ENCODE peak calls at places on chromosomes 2 and 18, in eight cellular contexts. One of them, this sample, is unnamed. For H3K4me1, the result is how much of the 10 kb centered on the place peaks cover.

GRCh38 chr2:85785871-85786270 is 32.1 kb downstream of the ATOH8 start:
- DNase-seq in ascending aorta: no peak
- DNase-seq in lower lobe of right lung: no peak
- DNase-seq in SK-N-SH: no peak
- DNase-seq in cardiac muscle cell: no peak
- DNase-seq in sigmoid colon: peak
- DNase-seq in pancreas: no peak
- DNase-seq in CD4-positive, alpha-beta memory T cell: no peak
- DNase-seq in this sample: no peak

GRCh38 chr2:43070039-43070438 is 156.4 kb downstream of the ZFP36L2 start:
- DNase-seq in ascending aorta: no peak
- DNase-seq in pancreas: no peak
- DNase-seq in cardiac muscle cell: no peak
- DNase-seq in SK-N-SH: peak
- DNase-seq in lower lobe of right lung: no peak
- DNase-seq in sigmoid colon: no peak
- DNase-seq in CD4-positive, alpha-beta memory T cell: no peak
- DNase-seq in this sample: no peak

GRCh38 chr18:10290244-10291240 is 163.9 kb upstream of the APCDD1 start:
- DNase-seq in ascending aorta: no peak
- DNase-seq in cardiac muscle cell: no peak
- DNase-seq in SK-N-SH: no peak
- DNase-seq in sigmoid colon: no peak
- DNase-seq in pancreas: no peak
- DNase-seq in lower lobe of right lung: no peak
- DNase-seq in CD4-positive, alpha-beta memory T cell: no peak
- DNase-seq in this sample: no peak

GRCh38 chr2:225270861-225271260 is 128.6 kb upstream of the NYAP2 start:
- DNase-seq in pancreas: no peak
- DNase-seq in sigmoid colon: no peak
- DNase-seq in ascending aorta: no peak
- DNase-seq in cardiac muscle cell: peak
- DNase-seq in CD4-positive, alpha-beta memory T cell: no peak
- DNase-seq in lower lobe of right lung: no peak
- DNase-seq in SK-N-SH: peak
- DNase-seq in this sample: peak

GRCh38 chr2:72809095-72809494 is 16.7 kb downstream of the EXOC6B start:
- DNase-seq in SK-N-SH: no peak
- DNase-seq in cardiac muscle cell: no peak
- DNase-seq in sigmoid colon: no peak
- DNase-seq in lower lobe of right lung: no peak
- DNase-seq in CD4-positive, alpha-beta memory T cell: no peak
- DNase-seq in pancreas: no peak
- DNase-seq in ascending aorta: no peak
- DNase-seq in this sample: no peak

GRCh38 chr18:42706029-42706608 is 409.4 kb downstream of the RIT2 start:
- DNase-seq in ascending aorta: no peak
- DNase-seq in sigmoid colon: no peak
- DNase-seq in cardiac muscle cell: no peak
- DNase-seq in SK-N-SH: no peak
- DNase-seq in CD4-positive, alpha-beta memory T cell: no peak
- DNase-seq in lower lobe of right lung: no peak
- DNase-seq in pancreas: no peak
- DNase-seq in this sample: no peak

GRCh38 chr18:4134691-4135090 is 320.4 kb downstream of the DLGAP1 start:
- DNase-seq in cardiac muscle cell: no peak
- DNase-seq in CD4-positive, alpha-beta memory T cell: no peak
- DNase-seq in lower lobe of right lung: no peak
- DNase-seq in sigmoid colon: no peak
- DNase-seq in ascending aorta: no peak
- DNase-seq in SK-N-SH: no peak
- DNase-seq in pancreas: no peak
- DNase-seq in this sample: no peak

GRCh38 chr2:220569380-220569779 is 942.0 kb downstream of the SLC4A3 start:
- DNase-seq in sigmoid colon: no peak
- DNase-seq in cardiac muscle cell: no peak
- DNase-seq in ascending aorta: no peak
- DNase-seq in pancreas: no peak
- DNase-seq in SK-N-SH: no peak
- DNase-seq in CD4-positive, alpha-beta memory T cell: no peak
- DNase-seq in lower lobe of right lung: no peak
- DNase-seq in this sample: no peak

GRCh38 chr2:45013229-45014015 is 4.2 kb upstream of the SIX2 start:
- DNase-seq in pancreas: peak
- DNase-seq in ascending aorta: no peak
- DNase-seq in cardiac muscle cell: peak
- DNase-seq in lower lobe of right lung: no peak
- DNase-seq in CD4-positive, alpha-beta memory T cell: no peak
- DNase-seq in sigmoid colon: no peak
- DNase-seq in SK-N-SH: peak
- DNase-seq in this sample: no peak

GRCh38 chr18:11119962-11120361 is 29.4 kb downstream of the PIEZO2 start:
- DNase-seq in pancreas: no peak
- DNase-seq in CD4-positive, alpha-beta memory T cell: no peak
- DNase-seq in sigmoid colon: no peak
- DNase-seq in lower lobe of right lung: no peak
- DNase-seq in cardiac muscle cell: no peak
- DNase-seq in ascending aorta: no peak
- DNase-seq in SK-N-SH: no peak
- DNase-seq in this sample: no peak

GRCh38 chr18:12679183-12679786 is 21.4 kb upstream of the SPIRE1 start:
- DNase-seq in CD4-positive, alpha-beta memory T cell: no peak
- DNase-seq in SK-N-SH: no peak
- DNase-seq in sigmoid colon: peak
- DNase-seq in ascending aorta: peak
- DNase-seq in lower lobe of right lung: peak
- DNase-seq in pancreas: no peak
- DNase-seq in cardiac muscle cell: peak
- DNase-seq in this sample: no peak

GRCh38 chr2:71609958-71610357 is 156.6 kb downstream of the DYSF start:
- DNase-seq in SK-N-SH: peak
- DNase-seq in ascending aorta: no peak
- DNase-seq in lower lobe of right lung: no peak
- DNase-seq in cardiac muscle cell: no peak
- DNase-seq in pancreas: no peak
- DNase-seq in CD4-positive, alpha-beta memory T cell: no peak
- DNase-seq in sigmoid colon: peak
- DNase-seq in this sample: no peak

GRCh38 chr2:161745866-161746614 is 121.8 kb downstream of the SLC4A10 start:
- DNase-seq in sigmoid colon: no peak
- DNase-seq in pancreas: no peak
- DNase-seq in CD4-positive, alpha-beta memory T cell: no peak
- DNase-seq in SK-N-SH: no peak
- DNase-seq in lower lobe of right lung: no peak
- DNase-seq in ascending aorta: no peak
- DNase-seq in cardiac muscle cell: no peak
- DNase-seq in this sample: no peak

GRCh38 chr18:80050797-80051196 is 16.6 kb downstream of the RBFA start:
- DNase-seq in sigmoid colon: no peak
- DNase-seq in cardiac muscle cell: no peak
- DNase-seq in lower lobe of right lung: no peak
- DNase-seq in CD4-positive, alpha-beta memory T cell: no peak
- DNase-seq in ascending aorta: no peak
- DNase-seq in SK-N-SH: no peak
- DNase-seq in pancreas: no peak
- DNase-seq in this sample: no peak

GRCh38 chr2:18156421-18156820 is 278.0 kb downstream of the KCNS3 start:
- DNase-seq in lower lobe of right lung: no peak
- DNase-seq in SK-N-SH: no peak
- DNase-seq in pancreas: no peak
- DNase-seq in sigmoid colon: no peak
- DNase-seq in ascending aorta: no peak
- DNase-seq in CD4-positive, alpha-beta memory T cell: no peak
- DNase-seq in cardiac muscle cell: no peak
- DNase-seq in this sample: no peak

GRCh38 chr2:111923271-111923670 is 24.9 kb downstream of the MERTK start:
- DNase-seq in lower lobe of right lung: no peak
- DNase-seq in cardiac muscle cell: no peak
- DNase-seq in sigmoid colon: no peak
- DNase-seq in pancreas: no peak
- DNase-seq in ascending aorta: no peak
- DNase-seq in CD4-positive, alpha-beta memory T cell: no peak
- DNase-seq in SK-N-SH: no peak
- DNase-seq in this sample: no peak

GRCh38 chr2:157059036-157059435 is 198.5 kb upstream of the GALNT5 start:
- DNase-seq in pancreas: no peak
- DNase-seq in cardiac muscle cell: no peak
- DNase-seq in sigmoid colon: no peak
- DNase-seq in SK-N-SH: no peak
- DNase-seq in ascending aorta: no peak
- DNase-seq in lower lobe of right lung: no peak
- DNase-seq in CD4-positive, alpha-beta memory T cell: no peak
- DNase-seq in this sample: no peak

GRCh38 chr2:157058161-157058560 is 199.3 kb upstream of the GALNT5 start:
- DNase-seq in CD4-positive, alpha-beta memory T cell: no peak
- DNase-seq in pancreas: no peak
- DNase-seq in ascending aorta: no peak
- DNase-seq in lower lobe of right lung: no peak
- DNase-seq in sigmoid colon: no peak
- DNase-seq in SK-N-SH: no peak
- DNase-seq in cardiac muscle cell: no peak
- DNase-seq in this sample: no peak

GRCh38 chr2:157053876-157054275 is 203.6 kb upstream of the GALNT5 start:
- DNase-seq in ascending aorta: no peak
- DNase-seq in sigmoid colon: no peak
- DNase-seq in lower lobe of right lung: no peak
- DNase-seq in cardiac muscle cell: no peak
- DNase-seq in pancreas: no peak
- DNase-seq in SK-N-SH: no peak
- DNase-seq in CD4-positive, alpha-beta memory T cell: no peak
- DNase-seq in this sample: no peak

GRCh38 chr2:157055660-157056199 is 201.8 kb upstream of the GALNT5 start:
- DNase-seq in pancreas: no peak
- DNase-seq in sigmoid colon: no peak
- DNase-seq in lower lobe of right lung: no peak
- DNase-seq in cardiac muscle cell: peak
- DNase-seq in SK-N-SH: no peak
- DNase-seq in CD4-positive, alpha-beta memory T cell: no peak
- DNase-seq in ascending aorta: no peak
- DNase-seq in this sample: no peak

DNA sequence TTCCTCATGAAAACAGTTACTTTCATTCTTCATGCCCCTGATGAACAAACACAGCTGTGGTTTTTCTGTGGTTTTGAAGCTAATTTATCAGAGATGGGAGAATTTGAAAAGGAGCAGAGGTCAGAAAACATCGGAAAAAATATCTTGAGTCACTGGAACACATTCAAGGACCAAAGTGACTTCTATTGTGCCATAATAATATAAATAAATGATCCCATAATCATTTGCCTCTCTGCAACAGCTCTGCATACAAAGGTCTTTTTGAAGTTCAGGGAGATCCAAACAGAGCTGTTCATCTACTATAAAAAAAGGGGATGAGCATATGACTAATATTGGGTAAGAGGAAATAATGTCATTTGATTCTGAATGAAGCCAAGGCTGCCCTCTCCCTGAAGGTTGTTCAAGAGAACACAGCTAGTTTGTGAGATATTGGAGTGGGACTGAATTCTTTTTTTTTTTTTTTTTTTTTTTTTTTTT is 201.3 kb upstream of the GALNT5 start:
- DNase-seq in cardiac muscle cell: no peak
- DNase-seq in ascending aorta: no peak
- DNase-seq in lower lobe of right lung: no peak
- DNase-seq in pancreas: no peak
- DNase-seq in SK-N-SH: no peak
- DNase-seq in CD4-positive, alpha-beta memory T cell: no peak
- DNase-seq in sigmoid colon: no peak
- DNase-seq in this sample: no peak
- H3K4me3 ChIP-seq in cardiac muscle cell: no peak
- H3K4me3 ChIP-seq in ascending aorta: no peak
- H3K4me3 ChIP-seq in lower lobe of right lung: no peak
- H3K4me3 ChIP-seq in pancreas: no peak
- H3K4me3 ChIP-seq in SK-N-SH: peak
- H3K4me3 ChIP-seq in CD4-positive, alpha-beta memory T cell: no peak
- H3K4me3 ChIP-seq in sigmoid colon: no peak
- H3K4me3 ChIP-seq in this sample: no peak

GRCh38 chr2:31413876-31414550 is 529 bp downstream of the XDH start:
- DNase-seq in SK-N-SH: peak
- DNase-seq in sigmoid colon: no peak
- DNase-seq in pancreas: no peak
- DNase-seq in CD4-positive, alpha-beta memory T cell: no peak
- DNase-seq in cardiac muscle cell: no peak
- DNase-seq in lower lobe of right lung: no peak
- DNase-seq in ascending aorta: no peak
- DNase-seq in this sample: no peak
- H3K27ac ChIP-seq in SK-N-SH: no peak
- H3K27ac ChIP-seq in sigmoid colon: no peak
- H3K27ac ChIP-seq in pancreas: no peak
- H3K27ac ChIP-seq in CD4-positive, alpha-beta memory T cell: no peak
- H3K27ac ChIP-seq in cardiac muscle cell: no peak
- H3K27ac ChIP-seq in lower lobe of right lung: no peak
- H3K27ac ChIP-seq in ascending aorta: no peak
- H3K27ac ChIP-seq in this sample: no peak

DNA sequence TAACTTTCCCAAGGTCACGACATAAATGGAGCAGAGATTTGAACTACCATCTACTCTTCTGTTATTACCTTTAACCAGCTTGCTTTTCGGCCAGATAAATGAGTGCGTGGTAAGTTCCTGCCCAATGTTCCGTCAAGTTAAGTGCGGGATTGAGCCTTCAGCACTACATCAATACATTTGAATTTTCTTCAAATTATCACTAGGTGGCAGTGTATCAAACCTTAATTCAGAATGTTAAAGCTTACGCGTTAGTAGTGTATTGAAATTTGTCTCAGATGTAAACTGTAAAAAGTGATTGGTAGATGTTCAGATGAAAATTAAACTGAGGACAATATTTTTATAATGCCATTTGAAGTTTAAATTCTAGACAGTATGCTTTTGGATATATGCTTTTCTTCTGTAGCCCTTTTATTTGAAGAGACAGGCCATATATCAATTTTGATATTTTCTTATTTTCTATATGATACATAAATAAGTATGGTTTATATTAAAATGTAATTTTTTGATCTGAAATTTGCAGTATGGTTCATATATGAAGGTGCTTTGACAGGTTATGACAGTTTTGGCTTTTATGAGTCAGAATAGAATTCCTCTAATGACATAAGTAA is 681.3 kb downstream of the ADCYAP1 start:
- DNase-seq in lower lobe of right lung: no peak
- DNase-seq in sigmoid colon: no peak
- DNase-seq in pancreas: no peak
- DNase-seq in SK-N-SH: peak
- DNase-seq in ascending aorta: no peak
- DNase-seq in CD4-positive, alpha-beta memory T cell: no peak
- DNase-seq in cardiac muscle cell: peak
- DNase-seq in this sample: no peak
- H3K4me1 ChIP-seq in lower lobe of right lung: under half
- H3K4me1 ChIP-seq in sigmoid colon: under half
- H3K4me1 ChIP-seq in pancreas: under half
- H3K4me1 ChIP-seq in SK-N-SH: under half
- H3K4me1 ChIP-seq in ascending aorta: under half
- H3K4me1 ChIP-seq in CD4-positive, alpha-beta memory T cell: under half
- H3K4me1 ChIP-seq in cardiac muscle cell: under half
- H3K4me1 ChIP-seq in this sample: under half

GRCh38 chr2:150486539-150487484 is 655 bp downstream of the RND3 start:
- DNase-seq in sigmoid colon: peak
- DNase-seq in ascending aorta: peak
- DNase-seq in pancreas: peak
- DNase-seq in cardiac muscle cell: peak
- DNase-seq in CD4-positive, alpha-beta memory T cell: no peak
- DNase-seq in SK-N-SH: peak
- DNase-seq in lower lobe of right lung: no peak
- DNase-seq in this sample: no peak
- H3K4me3 ChIP-seq in sigmoid colon: peak
- H3K4me3 ChIP-seq in ascending aorta: peak
- H3K4me3 ChIP-seq in pancreas: peak
- H3K4me3 ChIP-seq in cardiac muscle cell: peak
- H3K4me3 ChIP-seq in CD4-positive, alpha-beta memory T cell: no peak
- H3K4me3 ChIP-seq in SK-N-SH: peak
- H3K4me3 ChIP-seq in lower lobe of right lung: peak
- H3K4me3 ChIP-seq in this sample: no peak

This sample was measured in CD8-positive, alpha-beta memory T cell.